ENCODE peak calls at places on chromosomes 3 and 15, in seven cellular contexts. C, Z, M, A, V, B and Y are unnamed samples.

GRCh38 chr15:60272623-60273022 is 125.2 kb downstream of the ANXA2 start:
- DNase-seq in B (no peak), C (no peak), Z (no peak), M (no peak), A (no peak), V (no peak), Y (no peak)

GRCh38 chr15:38073278-38073930 is 139.0 kb downstream of the TMCO5A start:
- DNase-seq in C (no peak), A (peak), V (peak), M (peak), B (no peak), Z (no peak), Y (no peak)

GRCh38 chr15:65829150-65829764 is 37.2 kb upstream of the DENND4A start:
- DNase-seq in M (peak), B (no peak), C (peak), V (peak), Z (peak), A (peak), Y (peak)

GRCh38 chr15:31893770-31894169 is 136.5 kb upstream of the CHRNA7 start:
- DNase-seq in Z (no peak), C (no peak), V (no peak), A (no peak), B (no peak), M (no peak), Y (no peak)

GRCh38 chr15:63969652-63970421 is 76.4 kb downstream of the DAPK2 start:
- DNase-seq in B (peak), C (no peak), Z (no peak), M (peak), A (no peak), V (no peak), Y (no peak)

GRCh38 chr3:86942191-86942590 is 48.8 kb downstream of the VGLL3 start:
- DNase-seq in C (no peak), B (no peak), V (no peak), Z (no peak), M (no peak), A (no peak), Y (no peak)

GRCh38 chr3:34571714-34572113 is 773.3 kb downstream of the PDCD6IP start:
- DNase-seq in C (no peak), A (no peak), V (no peak), M (no peak), Z (no peak), B (no peak), Y (no peak)

GRCh38 chr3:173709026-173709425 is 311.5 kb downstream of the NLGN1 start:
- DNase-seq in M (no peak), V (no peak), B (no peak), Z (no peak), C (no peak), A (peak), Y (no peak)

GRCh38 chr3:72830452-72831217 is 17.6 kb downstream of the SHQ1 start:
- DNase-seq in M (no peak), B (no peak), C (no peak), Z (no peak), A (peak), V (no peak), Y (no peak)

GRCh38 chr3:94596887-94597537 is 534.2 kb downstream of the NSUN3 start:
- DNase-seq in Z (no peak), V (no peak), M (no peak), C (no peak), A (no peak), B (no peak), Y (no peak)

GRCh38 chr15:77507151-77507847 is 86.6 kb downstream of the HMG20A start:
- DNase-seq in A (no peak), Z (no peak), M (no peak), C (no peak), B (no peak), V (no peak), Y (no peak)

GRCh38 chr3:119808843-119809242 is 26.9 kb downstream of the NR1I2 start:
- DNase-seq in B (no peak), V (no peak), A (no peak), Z (no peak), M (no peak), C (no peak), Y (no peak)

GRCh38 chr15:82875411-82876003 is 66.1 kb downstream of the WHAMM start:
- DNase-seq in B (no peak), A (peak), Z (no peak), M (no peak), C (no peak), V (no peak), Y (no peak)

GRCh38 chr3:104190681-104191080 is 1176.0 kb upstream of the ALCAM start:
- DNase-seq in A (no peak), B (no peak), Z (no peak), V (no peak), M (no peak), C (no peak), Y (no peak)

GRCh38 chr15:74364936-74365618 is 2.4 kb downstream of the CYP11A1 start:
- DNase-seq in C (no peak), V (no peak), B (no peak), Z (no peak), M (no peak), A (peak), Y (no peak)

GRCh38 chr15:84823580-84823878 is 6.4 kb downstream of the ALPK3 start:
- DNase-seq in M (no peak), A (no peak), V (no peak), Z (no peak), B (no peak), C (no peak), Y (no peak)

GRCh38 chr15:42427429-42428223 is 63.3 kb downstream of the ZNF106 start:
- DNase-seq in M (no peak), B (no peak), V (no peak), A (peak), C (no peak), Z (no peak), Y (no peak)

GRCh38 chr3:141940204-141940776 is 63.8 kb downstream of the ATP1B3 start:
- DNase-seq in M (no peak), Z (peak), B (no peak), V (peak), A (peak), C (peak), Y (no peak)

GRCh38 chr15:61530769-61531168 is 301.7 kb upstream of the RORA start:
- DNase-seq in C (peak), A (no peak), Z (no peak), M (no peak), B (peak), V (no peak), Y (peak)

GRCh38 chr3:197430502-197430901 is 125.3 kb downstream of the BDH1 start:
- DNase-seq in C (no peak), B (no peak), A (no peak), Z (no peak), M (no peak), V (no peak), Y (no peak)

GRCh38 chr3:30167511-30168135 is 438.8 kb upstream of the TGFBR2 start:
- DNase-seq in Z (no peak), A (peak), C (no peak), M (no peak), B (no peak), V (peak), Y (no peak)

GRCh38 chr15:88113909-88114308 is 142.6 kb downstream of the NTRK3 start:
- DNase-seq in Z (no peak), C (no peak), A (no peak), V (no peak), B (no peak), M (no peak), Y (no peak)

GRCh38 chr15:78989701-78990248 is 44.9 kb upstream of the CTSH start:
- DNase-seq in Z (no peak), M (no peak), A (no peak), B (no peak), V (no peak), C (no peak), Y (no peak)

GRCh38 chr3:42153039-42153438 is 61.9 kb downstream of the TRAK1 start:
- DNase-seq in C (no peak), A (no peak), Z (no peak), V (no peak), B (no peak), M (no peak), Y (no peak)

DNA sequence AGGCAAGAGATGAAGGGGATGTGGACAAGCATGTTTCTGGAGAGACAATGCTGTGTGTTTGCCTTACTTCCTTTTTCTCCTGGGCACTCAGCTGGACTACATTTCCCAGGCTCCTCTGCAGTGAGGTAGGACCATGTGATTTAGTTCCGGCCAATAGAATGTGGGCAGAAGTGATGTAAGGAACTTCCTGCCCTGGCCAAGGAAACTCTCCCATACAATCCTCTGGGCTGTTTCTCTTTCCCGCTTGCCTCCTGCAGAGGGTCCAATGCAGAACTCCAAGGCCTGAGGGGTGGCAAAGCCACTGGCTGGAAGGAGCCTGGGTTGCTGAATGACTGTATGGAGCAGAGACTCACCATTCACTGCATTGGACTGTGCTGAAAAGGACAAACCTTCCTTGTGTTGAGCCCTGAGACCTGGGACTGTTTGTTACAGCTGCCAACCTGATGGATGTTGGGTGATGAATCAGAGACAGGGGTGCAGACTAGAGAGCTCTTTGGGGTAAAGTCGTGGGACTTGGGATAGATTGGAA is 82.7 kb upstream of the SLC6A6 start:
- DNase-seq in V (peak), A (peak), Z (peak), C (peak), M (peak), B (peak), Y (peak)
- TF ChIP-seq RAD21 in V (no peak), A (no peak), Z (no peak), C (no peak), M (no peak), B (no peak), Y (no peak)

DNA sequence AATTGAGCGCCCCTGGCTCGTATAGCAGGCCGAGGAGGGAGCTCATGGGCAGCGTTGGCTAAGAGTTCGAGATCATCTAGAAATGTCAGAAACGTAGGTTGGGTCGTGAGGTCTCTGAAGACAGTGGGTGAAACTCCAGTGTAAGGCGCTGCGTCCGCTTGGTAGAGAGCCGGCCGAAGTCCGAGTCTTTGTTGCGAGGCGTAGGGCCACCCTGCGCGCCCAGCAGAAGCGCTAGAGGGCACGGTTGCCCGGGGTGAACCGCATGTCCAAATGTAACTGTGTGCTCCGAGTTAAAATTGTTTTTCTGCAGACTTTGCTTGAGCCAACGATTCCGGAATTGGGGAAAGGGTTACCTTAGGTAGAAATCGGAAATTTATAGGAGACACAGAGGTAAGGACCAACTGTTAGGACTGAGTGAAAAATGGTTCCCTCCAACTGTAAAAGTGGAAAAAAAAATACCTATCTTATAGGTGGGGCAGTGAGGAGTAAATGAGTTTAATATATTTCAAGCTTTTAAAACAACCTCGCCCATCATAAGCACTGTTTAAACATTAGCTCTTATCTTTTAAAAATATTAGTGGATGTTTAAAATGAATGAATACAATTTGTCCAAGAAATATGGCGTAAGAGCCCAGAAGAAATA is 993 bp upstream of the SIAH2 start:
- DNase-seq in B (no peak), V (peak), M (peak), C (peak), A (peak), Z (peak), Y (peak)
- TF ChIP-seq RAD21 in B (peak), V (peak), M (peak), C (peak), A (peak), Z (peak), Y (no peak)

GRCh38 chr3:71130516-71131384 is 452.8 kb downstream of the FOXP1 start:
- DNase-seq in V (no peak), A (peak), M (peak), C (no peak), Z (no peak), B (no peak), Y (peak)
- TF ChIP-seq RAD21 in V (no peak), A (peak), M (no peak), C (no peak), Z (no peak), B (no peak), Y (no peak)

DNA sequence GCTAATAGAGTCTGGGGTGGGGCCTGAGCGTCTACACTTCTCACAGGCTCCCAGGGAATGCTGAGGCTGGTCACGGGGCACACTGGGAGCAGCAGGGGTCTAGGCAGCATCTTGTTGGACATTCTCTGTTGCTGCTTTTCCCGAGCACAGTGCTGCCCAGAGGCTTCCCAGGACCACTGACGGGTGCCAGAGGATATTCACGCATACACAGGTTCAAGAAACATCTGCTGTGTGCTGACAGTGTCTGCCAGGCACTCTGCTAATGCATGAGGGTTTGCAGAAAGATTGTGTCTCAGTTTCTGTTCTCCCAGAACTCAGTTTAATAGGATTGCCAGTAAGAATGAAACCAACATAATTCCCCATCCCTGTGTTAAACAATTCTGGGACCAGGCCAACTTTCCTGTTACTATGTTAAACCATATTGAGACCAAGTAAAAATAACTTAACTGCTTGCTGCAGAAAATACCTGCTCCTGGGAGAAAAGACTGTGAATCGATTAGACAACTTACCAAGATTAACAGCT is 24.0 kb upstream of the BCL2L10 start:
- DNase-seq in A (peak), C (no peak), Z (no peak), V (no peak), M (no peak), B (no peak), Y (no peak)
- TF ChIP-seq RAD21 in A (no peak), C (no peak), Z (no peak), V (no peak), M (no peak), B (no peak), Y (no peak)